ENCODE peak calls at places on chromosomes 16 and 17, in nine cellular contexts. J, M, E, B, L, N, H, O and Y are unnamed samples. For H3K4me1, the result is how much of the 10 kb centered on the place peaks cover.

GRCh38 chr17:5078106-5079028 is at the start of gene ZFP3:
- DNase-seq in E (peak), H (peak), B (peak), N (peak), M (peak), L (peak), J (peak), O (peak), Y (no peak)

GRCh38 chr16:745739-746138 is 4.9 kb upstream of the CIAO3 start:
- DNase-seq in B (no peak), H (no peak), L (no peak), M (no peak), E (no peak), O (no peak), J (no peak), N (no peak), Y (no peak)

GRCh38 chr17:50182783-50183438 is 17.1 kb downstream of the SGCA start:
- DNase-seq in M (peak), O (no peak), H (no peak), E (peak), N (no peak), B (peak), J (no peak), L (no peak), Y (no peak)

GRCh38 chr16:27778926-27779570 is 229.1 kb downstream of the KATNIP start:
- DNase-seq in O (no peak), L (no peak), M (no peak), E (no peak), B (no peak), J (no peak), N (no peak), H (no peak), Y (no peak)

GRCh38 chr16:82848013-82848412 is 221.2 kb downstream of the CDH13 start:
- DNase-seq in J (no peak), O (no peak), L (no peak), E (no peak), B (no peak), N (no peak), M (no peak), H (no peak), Y (no peak)

GRCh38 chr17:75856062-75856681 is 1.0 kb upstream of the WBP2 start:
- DNase-seq in E (no peak), H (no peak), O (no peak), J (no peak), L (no peak), B (peak), M (no peak), N (no peak), Y (peak)

GRCh38 chr17:17763136-17763535 is 73.7 kb downstream of the SREBF1 start:
- DNase-seq in N (no peak), O (no peak), J (no peak), L (no peak), M (no peak), H (no peak), B (no peak), E (peak), Y (peak)

GRCh38 chr17:43416998-43417891 is 18.5 kb downstream of the ARL4D start:
- DNase-seq in E (no peak), N (no peak), H (peak), J (peak), O (peak), B (peak), M (peak), L (peak), Y (no peak)

GRCh38 chr16:68360547-68360946 is 49.7 kb downstream of the PRMT7 start:
- DNase-seq in O (no peak), M (no peak), H (no peak), N (no peak), E (no peak), B (no peak), L (no peak), J (no peak), Y (no peak)

GRCh38 chr17:15260376-15261062 is 4.6 kb downstream of the PMP22 start:
- DNase-seq in J (peak), N (peak), L (peak), B (peak), O (peak), H (peak), E (no peak), M (peak), Y (peak)

GRCh38 chr17:2157081-2157480 is 102.2 kb downstream of the HIC1 start:
- DNase-seq in E (no peak), H (no peak), L (no peak), B (peak), N (no peak), M (no peak), O (no peak), J (no peak), Y (peak)

GRCh38 chr17:7114241-7114874 is at the start of gene ASGR2:
- DNase-seq in O (no peak), M (no peak), L (no peak), J (no peak), H (no peak), E (no peak), N (no peak), B (no peak), Y (no peak)

GRCh38 chr16:30698816-30699614 is at the start of gene SRCAP:
- DNase-seq in O (peak), E (peak), H (peak), M (peak), J (peak), L (peak), N (peak), B (peak), Y (peak)

GRCh38 chr17:79042421-79043190 is 18.6 kb downstream of the C1QTNF1 start:
- DNase-seq in L (peak), O (peak), J (peak), N (peak), B (peak), E (peak), H (peak), M (peak), Y (no peak)

GRCh38 chr16:52265446-52265861 is 281.5 kb downstream of the TOX3 start:
- DNase-seq in L (no peak), H (no peak), B (no peak), E (no peak), O (no peak), N (peak), M (no peak), J (no peak), Y (no peak)

GRCh38 chr17:37107406-37108083 is 158.8 kb downstream of the AATF start:
- DNase-seq in J (peak), E (no peak), L (no peak), M (peak), H (peak), O (peak), B (peak), N (no peak), Y (no peak)

GRCh38 chr16:81620029-81620428 is 159.1 kb upstream of the PLCG2 start:
- DNase-seq in L (no peak), J (no peak), E (no peak), B (no peak), H (no peak), N (no peak), M (no peak), O (no peak), Y (no peak)

DNA sequence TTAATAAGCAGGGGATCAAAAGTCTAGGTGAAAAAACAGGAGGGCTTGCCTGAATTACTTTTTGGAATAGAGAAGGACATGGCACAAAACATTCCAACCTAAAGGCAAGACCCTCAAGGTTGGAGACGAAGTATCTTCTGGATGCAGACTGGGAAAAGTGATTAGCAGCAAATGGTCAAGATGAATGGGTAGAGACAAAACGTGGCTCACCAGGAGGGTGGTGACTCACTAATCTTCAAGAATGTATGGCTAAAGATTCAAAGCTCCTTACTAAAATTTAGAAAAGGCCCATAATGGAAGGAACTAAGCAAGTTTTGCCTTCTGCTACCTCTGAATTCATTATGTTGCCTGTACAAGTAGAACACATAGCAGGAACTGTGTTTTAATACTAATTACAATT is 469.5 kb upstream of the RBFOX1 start:
- DNase-seq in L (no peak), N (no peak), E (no peak), M (no peak), O (no peak), B (no peak), H (no peak), J (no peak), Y (no peak)
- H3K4me1 ChIP-seq in L (under half), N (under half), E (under half), M (under half), O (under half), B (under half), H (under half), J (under half), Y (under half)

DNA sequence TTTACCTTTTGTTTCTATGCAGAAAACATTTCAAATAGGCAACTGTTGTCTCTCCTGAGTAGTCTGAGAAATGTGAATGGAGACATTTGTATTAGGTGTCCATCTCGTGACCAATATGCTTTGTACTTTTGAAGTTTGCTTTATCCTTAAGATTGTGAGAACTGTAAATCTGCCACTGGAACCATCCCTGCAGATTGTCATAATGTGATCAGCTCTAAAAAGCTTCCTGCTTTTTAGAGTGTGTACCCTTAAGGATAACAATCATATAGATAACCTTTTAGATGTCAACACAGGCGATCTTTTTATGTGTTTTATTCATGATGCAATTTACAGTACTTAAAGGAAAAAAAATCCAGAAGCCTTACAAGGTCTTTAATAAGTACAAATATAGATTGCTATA is 63.5 kb downstream of the PRKCA start:
- DNase-seq in J (no peak), H (no peak), B (no peak), N (no peak), M (no peak), O (no peak), L (no peak), E (no peak), Y (no peak)
- H3K4me1 ChIP-seq in J (under half), H (under half), B (under half), N (under half), M (under half), O (under half), L (under half), E (under half), Y (under half)

GRCh38 chr16:3849751-3850543 is 30.6 kb downstream of the CREBBP start:
- DNase-seq in E (no peak), L (no peak), O (no peak), B (no peak), M (no peak), J (no peak), N (no peak), H (no peak), Y (no peak)
- H3K4me1 ChIP-seq in E (under half), L (under half), O (under half), B (under half), M (under half), J (half or more), N (under half), H (under half), Y (under half)

GRCh38 chr16:57630931-57631845 is 2.8 kb downstream of the ADGRG1 start:
- DNase-seq in O (no peak), E (no peak), M (peak), H (no peak), J (no peak), N (no peak), L (no peak), B (no peak), Y (no peak)
- H3K4me1 ChIP-seq in O (under half), E (under half), M (under half), H (under half), J (half or more), N (under half), L (under half), B (under half), Y (half or more)